ENCODE peak calls at places on chromosomes 4 and X, in ten cellular contexts. H, D, R, Q, C, O, E, A, F and Y are unnamed samples.

GRCh38 chrX:12379666-12380065 is 241.4 kb downstream of the FRMPD4 start:
- DNase-seq in O (no peak), F (no peak), R (no peak), C (no peak), Q (no peak), H (no peak), E (no peak), A (no peak), D (no peak), Y (no peak)

GRCh38 chrX:16076834-16077233 is 46.5 kb upstream of the GRPR start:
- DNase-seq in A (no peak), F (no peak), R (no peak), D (no peak), C (no peak), O (no peak), Q (no peak), H (no peak), E (no peak), Y (no peak)

GRCh38 chrX:155896512-155896911 is 15.4 kb downstream of the VAMP7 start:
- DNase-seq in H (no peak), F (no peak), Q (no peak), A (no peak), C (no peak), D (no peak), R (no peak), O (no peak), E (no peak), Y (no peak)

GRCh38 chr4:148284526-148285193 is 157.6 kb downstream of the NR3C2 start:
- DNase-seq in R (no peak), C (no peak), F (no peak), Q (no peak), H (no peak), E (no peak), A (peak), D (no peak), O (no peak), Y (no peak)

GRCh38 chr4:153204247-153205027 is at the start of gene TRIM2:
- DNase-seq in F (peak), O (peak), C (no peak), H (peak), Q (no peak), R (peak), D (peak), E (no peak), A (peak), Y (no peak)

GRCh38 chr4:174266416-174266815 is 17.1 kb downstream of the FBXO8 start:
- DNase-seq in D (no peak), R (no peak), E (no peak), O (no peak), Q (no peak), H (no peak), F (no peak), C (no peak), A (no peak), Y (no peak)

GRCh38 chr4:122742933-122743829 is 10.7 kb downstream of the BBS12 start:
- DNase-seq in F (no peak), E (no peak), C (no peak), Q (no peak), R (no peak), H (no peak), D (no peak), O (no peak), A (no peak), Y (no peak)

GRCh38 chr4:17807446-17807845 is 3.1 kb downstream of the DCAF16 start:
- DNase-seq in E (no peak), C (no peak), D (no peak), Q (no peak), A (no peak), R (no peak), F (no peak), O (no peak), H (no peak), Y (no peak)

GRCh38 chr4:133152330-133152791 is 3.3 kb downstream of the PCDH10 start:
- DNase-seq in E (no peak), F (no peak), R (no peak), A (peak), C (no peak), Q (no peak), D (no peak), H (peak), O (no peak), Y (no peak)

GRCh38 chr4:141119071-141119470 is 14.2 kb downstream of the RNF150 start:
- DNase-seq in E (no peak), Q (no peak), H (no peak), O (no peak), R (no peak), C (no peak), D (no peak), A (no peak), F (no peak), Y (no peak)

GRCh38 chrX:133297284-133297683 is 79.1 kb upstream of the TFDP3 start:
- DNase-seq in H (no peak), D (peak), R (no peak), C (no peak), F (no peak), A (no peak), Q (no peak), O (peak), E (no peak), Y (no peak)

GRCh38 chr4:8305851-8306361 is 36.4 kb downstream of the HTRA3 start:
- DNase-seq in R (no peak), Q (no peak), H (no peak), F (no peak), A (no peak), C (no peak), O (no peak), D (no peak), E (no peak), Y (no peak)

GRCh38 chr4:158094413-158095110 is 78.3 kb downstream of the GASK1B start:
- DNase-seq in F (peak), R (no peak), Q (no peak), D (peak), A (no peak), O (no peak), H (no peak), C (no peak), E (peak), Y (no peak)

GRCh38 chr4:25466966-25467697 is 90.1 kb downstream of the ANAPC4 start:
- DNase-seq in A (no peak), C (no peak), R (no peak), Q (no peak), O (no peak), E (no peak), D (no peak), F (no peak), H (no peak), Y (no peak)

GRCh38 chr4:108959497-108959896 is 196.6 kb upstream of the ETNPPL start:
- DNase-seq in E (no peak), C (no peak), D (no peak), H (no peak), F (no peak), R (no peak), Q (no peak), O (no peak), A (no peak), Y (no peak)

GRCh38 chrX:140132937-140133336 is 167.6 kb upstream of the CXorf66 start:
- DNase-seq in D (no peak), E (no peak), R (no peak), Q (no peak), H (no peak), O (no peak), F (no peak), C (no peak), A (no peak), Y (no peak)

GRCh38 chr4:7397206-7398103 is 37.3 kb downstream of the PSAPL1 start:
- DNase-seq in C (no peak), R (no peak), F (no peak), O (no peak), A (no peak), H (no peak), E (no peak), D (no peak), Q (no peak), Y (no peak)

GRCh38 chr4:183455431-183456145 is 11.2 kb downstream of the CDKN2AIP start:
- DNase-seq in O (no peak), Q (no peak), H (no peak), C (no peak), A (no peak), R (no peak), F (no peak), D (no peak), E (no peak), Y (no peak)

GRCh38 chr4:158778712-158779111 is 9.9 kb downstream of the FNIP2 start:
- DNase-seq in E (no peak), D (no peak), O (no peak), Q (no peak), H (no peak), C (no peak), A (no peak), F (no peak), R (no peak), Y (no peak)

GRCh38 chr4:141654098-141654497 is 17.7 kb downstream of the IL15 start:
- DNase-seq in R (no peak), D (no peak), C (no peak), O (peak), Q (no peak), F (peak), A (peak), H (peak), E (peak), Y (no peak)

GRCh38 chr4:23737571-23737970 is 152.3 kb downstream of the PPARGC1A start:
- DNase-seq in O (no peak), D (no peak), F (no peak), A (no peak), E (no peak), C (no peak), Q (no peak), H (no peak), R (no peak), Y (no peak)

GRCh38 chrX:131287556-131288179 is 1.4 kb downstream of the IGSF1 start:
- DNase-seq in H (no peak), O (no peak), C (no peak), D (no peak), R (no peak), E (no peak), A (no peak), F (no peak), Q (no peak), Y (no peak)

GRCh38 chr4:105197777-105198176 is 51.1 kb downstream of the TET2 start:
- DNase-seq in D (no peak), C (no peak), E (no peak), H (no peak), O (no peak), F (no peak), Q (no peak), R (no peak), A (no peak), Y (no peak)

GRCh38 chr4:1770791-1771231 is 22.3 kb upstream of the FGFR3 start:
- DNase-seq in C (no peak), O (no peak), A (no peak), R (no peak), H (no peak), F (no peak), Q (no peak), D (no peak), E (no peak), Y (no peak)

GRCh38 chr4:138196153-138196552 is 46.0 kb downstream of the SLC7A11 start:
- DNase-seq in O (no peak), R (no peak), F (no peak), D (no peak), Q (no peak), C (no peak), E (no peak), A (no peak), H (no peak), Y (no peak)

GRCh38 chr4:110163327-110164070 is 34.9 kb downstream of the ELOVL6 start:
- DNase-seq in D (no peak), H (no peak), E (peak), A (no peak), C (no peak), F (no peak), O (no peak), R (no peak), Q (no peak), Y (no peak)

GRCh38 chr4:140240237-140240636 is 86.3 kb upstream of the MAML3 start:
- DNase-seq in A (no peak), E (no peak), O (no peak), H (no peak), F (no peak), R (no peak), C (no peak), D (no peak), Q (no peak), Y (no peak)

GRCh38 chr4:166535865-166536264 is 662.8 kb downstream of the TLL1 start:
- DNase-seq in D (no peak), C (no peak), F (no peak), E (no peak), H (no peak), Q (no peak), A (no peak), R (no peak), O (peak), Y (no peak)

GRCh38 chr4:17203767-17204166 is 305.3 kb upstream of the LDB2 start:
- DNase-seq in Q (no peak), F (no peak), C (no peak), O (no peak), E (no peak), R (no peak), A (no peak), H (no peak), D (no peak), Y (no peak)

GRCh38 chrX:138411048-138411447 is 300.5 kb downstream of the FGF13 start:
- DNase-seq in F (no peak), R (no peak), O (peak), D (no peak), H (no peak), C (no peak), A (no peak), Q (no peak), E (no peak), Y (no peak)